ENCODE peak calls at places on chromosomes 6 and 20, in six cellular contexts. F is CD8-positive, alpha-beta memory T cell; L is aorta; W is lung; G is neuronal stem cell; I is Karpas-422. Z is an unnamed sample.

GRCh38 chr20:57048027-57048869 is 218.2 kb downstream of the BMP7 start:
- DNase-seq in L (no peak), W (no peak), G (peak), F (no peak), I (peak), Z (peak)

GRCh38 chr6:104281370-104281769 is 578.3 kb downstream of the HACE1 start:
- DNase-seq in L (no peak), G (no peak), F (no peak), I (peak), W (no peak), Z (no peak)

GRCh38 chr20:21436186-21436585 is 38.9 kb upstream of the NKX2-4 start:
- DNase-seq in L (no peak), G (no peak), F (no peak), I (no peak), W (no peak), Z (no peak)

GRCh38 chr6:116444991-116445566 is 16.1 kb upstream of the CALHM6 start:
- DNase-seq in F (no peak), L (no peak), G (no peak), W (no peak), I (no peak), Z (no peak)

GRCh38 chr6:100381111-100381510 is 83.6 kb downstream of the SIM1 start:
- DNase-seq in F (no peak), W (no peak), L (no peak), G (no peak), I (no peak), Z (no peak)

GRCh38 chr6:157224178-157224956 is 99.0 kb downstream of the TMEM242 start:
- DNase-seq in W (no peak), I (peak), F (no peak), L (no peak), G (no peak), Z (no peak)

GRCh38 chr20:51434556-51435256 is 107.8 kb downstream of the NFATC2 start:
- DNase-seq in L (no peak), G (no peak), I (no peak), F (no peak), W (no peak), Z (no peak)

GRCh38 chr6:23655502-23655901 is 470.5 kb upstream of the NRSN1 start:
- DNase-seq in W (no peak), G (no peak), I (no peak), F (no peak), L (no peak), Z (no peak)

GRCh38 chr6:109743739-109744138 is 52.6 kb downstream of the FIG4 start:
- DNase-seq in F (no peak), L (no peak), I (no peak), G (no peak), W (no peak), Z (no peak)

GRCh38 chr6:100730001-100730400 is 151.1 kb downstream of the ASCC3 start:
- DNase-seq in I (no peak), W (no peak), L (no peak), G (no peak), F (no peak), Z (no peak)

GRCh38 chr20:42979720-42980119 is 210.0 kb downstream of the PTPRT start:
- DNase-seq in I (no peak), L (no peak), G (no peak), W (no peak), F (no peak), Z (no peak)

GRCh38 chr6:107736713-107737396 is 87.3 kb downstream of the SCML4 start:
- DNase-seq in I (no peak), G (no peak), W (no peak), F (peak), L (no peak), Z (no peak)

GRCh38 chr20:32820000-32820697 is 395 bp downstream of the MAPRE1 start:
- DNase-seq in F (peak), W (peak), L (peak), I (peak), G (peak), Z (no peak)

GRCh38 chr6:57159127-57159526 is 13.0 kb upstream of the BAG2 start:
- DNase-seq in I (no peak), L (no peak), F (no peak), W (no peak), G (no peak), Z (no peak)

GRCh38 chr6:145315982-145316600 is 419.2 kb downstream of the EPM2A start:
- DNase-seq in F (no peak), G (no peak), I (no peak), L (no peak), W (no peak), Z (no peak)

GRCh38 chr6:168226095-168226781 is 93.3 kb downstream of the DACT2 start:
- DNase-seq in I (no peak), G (no peak), L (no peak), F (no peak), W (no peak), Z (no peak)

GRCh38 chr6:27863962-27864905 is 48.0 kb downstream of the OR2B2 start:
- DNase-seq in L (peak), F (peak), I (no peak), G (no peak), W (no peak), Z (no peak)

GRCh38 chr20:20820104-20820503 is 107.7 kb upstream of the RALGAPA2 start:
- DNase-seq in I (peak), G (no peak), F (no peak), L (no peak), W (no peak), Z (peak)

GRCh38 chr6:2818593-2818992 is 23.1 kb downstream of the SERPINB1 start:
- DNase-seq in F (no peak), I (no peak), W (no peak), L (no peak), G (no peak), Z (no peak)

GRCh38 chr20:63835031-63835858 is 4.2 kb upstream of the ZBTB46 start:
- DNase-seq in F (no peak), I (no peak), G (peak), W (peak), L (peak), Z (peak)
- H3K27ac ChIP-seq in F (no peak), I (no peak), G (peak), W (peak), L (no peak), Z (no peak)

GRCh38 chr6:12288844-12289654 is 1.1 kb upstream of the EDN1 start:
- DNase-seq in W (peak), I (peak), F (peak), G (peak), L (no peak), Z (no peak)
- H3K27ac ChIP-seq in W (peak), I (no peak), F (no peak), G (peak), L (peak), Z (no peak)

GRCh38 chr20:47348539-47349142 is 7.9 kb downstream of the ZMYND8 start:
- DNase-seq in I (peak), F (no peak), L (no peak), W (no peak), G (no peak), Z (no peak)
- H3K27ac ChIP-seq in I (peak), F (peak), L (peak), W (peak), G (peak), Z (peak)

GRCh38 chr6:10514049-10514780 is 6.9 kb upstream of the GCNT2 start:
- DNase-seq in L (no peak), G (no peak), I (no peak), F (no peak), W (no peak), Z (no peak)
- H3K27ac ChIP-seq in L (no peak), G (no peak), I (no peak), F (no peak), W (no peak), Z (no peak)